ENCODE peak calls at places on chromosome 4, in six cellular contexts. Y, V, S, Q, I and O are unnamed samples.

GRCh38 chr4:188783606-188784157 is 644.4 kb downstream of the TRIML1 start:
- DNase-seq in V (no peak), I (no peak), S (peak; percentile 12), Q (no peak), Y (no peak), O (no peak)

GRCh38 chr4:113350576-113350975 is 301.1 kb downstream of the ANK2 start:
- DNase-seq in Q (no peak), V (no peak), I (no peak), Y (no peak), S (no peak), O (no peak)

GRCh38 chr4:35461931-35462659 is 782.2 kb downstream of the ARAP2 start:
- DNase-seq in Y (no peak), S (no peak), V (peak; percentile 38), I (no peak), Q (no peak), O (no peak)

GRCh38 chr4:147567276-147567675 is 49.9 kb upstream of the TMEM184C start:
- DNase-seq in S (no peak), Q (no peak), V (no peak), Y (no peak), I (no peak), O (no peak)

GRCh38 chr4:137967480-137968190 is 274.5 kb downstream of the SLC7A11 start:
- DNase-seq in Y (no peak), I (no peak), S (no peak), V (no peak), Q (no peak), O (no peak)

GRCh38 chr4:47741200-47741599 is 96.7 kb downstream of the CORIN start:
- DNase-seq in S (no peak), Q (no peak), I (no peak), V (no peak), Y (no peak), O (no peak)

GRCh38 chr4:17490575-17491059 is 21.3 kb downstream of the QDPR start:
- DNase-seq in I (no peak), V (no peak), Y (no peak), Q (no peak), S (peak; percentile 65), O (no peak)

GRCh38 chr4:78496021-78496643 is 55.4 kb upstream of the ANXA3 start:
- DNase-seq in I (no peak), V (no peak), S (no peak), Q (no peak), Y (no peak), O (no peak)

GRCh38 chr4:46196086-46196485 is 72.2 kb upstream of the GABRG1 start:
- DNase-seq in Y (no peak), Q (no peak), S (no peak), V (no peak), I (no peak), O (no peak)

GRCh38 chr4:5366421-5366820 is 315.1 kb downstream of the STK32B start:
- DNase-seq in Y (no peak), I (no peak), Q (no peak), S (no peak), V (no peak), O (no peak)

GRCh38 chr4:71237626-71238025 is 101.2 kb upstream of the SLC4A4 start:
- DNase-seq in V (no peak), I (no peak), Q (no peak), S (no peak), Y (no peak), O (no peak)

GRCh38 chr4:15376145-15376544 is 51.7 kb upstream of the C1QTNF7 start:
- DNase-seq in S (no peak), V (no peak), Q (no peak), Y (no peak), I (no peak), O (no peak)

GRCh38 chr4:189129044-189129443 is 811.6 kb upstream of the FRG1 start:
- DNase-seq in I (no peak), V (no peak), S (no peak), Q (no peak), Y (no peak), O (no peak)

GRCh38 chr4:52824270-52824602 is 37.9 kb upstream of the RASL11B start:
- DNase-seq in Y (no peak), V (no peak), Q (no peak), S (no peak), I (no peak), O (no peak)

GRCh38 chr4:20506827-20507226 is 193.4 kb upstream of the PACRGL start:
- DNase-seq in Y (no peak), Q (no peak), S (no peak), I (no peak), V (no peak), O (no peak)

GRCh38 chr4:148166132-148166531 is 276.1 kb downstream of the NR3C2 start:
- DNase-seq in S (no peak), Y (no peak), V (no peak), I (no peak), Q (no peak), O (no peak)

GRCh38 chr4:97953171-97953570 is 190.1 kb downstream of the STPG2 start:
- DNase-seq in I (no peak), Q (no peak), S (no peak), V (no peak), Y (no peak), O (no peak)

GRCh38 chr4:187995322-187996207 is at the start of gene ZFP42:
- DNase-seq in Y (no peak), V (no peak), S (peak; percentile 53), I (no peak), Q (no peak), O (no peak)

GRCh38 chr4:168511780-168512467 is 15.1 kb downstream of the PALLD start:
- DNase-seq in Q (no peak), S (no peak), V (no peak), Y (peak; percentile 36), I (peak; percentile 39), O (peak; percentile 70)

GRCh38 chr4:76611164-76611563 is 176.1 kb downstream of the SHROOM3 start:
- DNase-seq in Y (no peak), S (no peak), V (no peak), I (no peak), Q (no peak), O (no peak)

GRCh38 chr4:99979872-99980271 is 29.8 kb upstream of the H2AZ1 start:
- DNase-seq in Y (no peak), S (no peak), I (no peak), Q (no peak), V (no peak), O (no peak)

GRCh38 chr4:14221176-14221575 is 593.7 kb upstream of the BOD1L1 start:
- DNase-seq in Q (no peak), I (no peak), V (no peak), S (no peak), Y (no peak), O (no peak)

GRCh38 chr4:14223461-14223860 is 595.9 kb upstream of the BOD1L1 start:
- DNase-seq in I (no peak), Y (no peak), S (no peak), Q (no peak), V (no peak), O (no peak)

GRCh38 chr4:14225683-14226207 is 598.2 kb upstream of the BOD1L1 start:
- DNase-seq in S (peak; percentile 35), Y (no peak), I (no peak), V (no peak), Q (no peak), O (no peak)

GRCh38 chr4:14218641-14219040 is 591.1 kb upstream of the BOD1L1 start:
- DNase-seq in V (no peak), S (peak; percentile 26), I (no peak), Q (no peak), Y (no peak), O (no peak)

GRCh38 chr4:14222630-14223029 is 595.1 kb upstream of the BOD1L1 start:
- DNase-seq in Q (no peak), I (no peak), V (no peak), S (no peak), Y (no peak), O (no peak)
- H3K9me3 ChIP-seq in Q (no peaks in the 10 kb centered on the region), I (no peaks in the 10 kb centered on the region), V (no peaks in the 10 kb centered on the region), S (no peaks in the 10 kb centered on the region), Y (no peaks in the 10 kb centered on the region), O (no peaks in the 10 kb centered on the region)

GRCh38 chr4:14096406-14096965 is 469.0 kb upstream of the BOD1L1 start:
- DNase-seq in Y (no peak), I (no peak), S (no peak), Q (no peak), V (no peak), O (no peak)

GRCh38 chr4:14095881-14096280 is 468.4 kb upstream of the BOD1L1 start:
- DNase-seq in S (no peak), I (no peak), Y (no peak), V (no peak), Q (no peak), O (no peak)

DNA sequence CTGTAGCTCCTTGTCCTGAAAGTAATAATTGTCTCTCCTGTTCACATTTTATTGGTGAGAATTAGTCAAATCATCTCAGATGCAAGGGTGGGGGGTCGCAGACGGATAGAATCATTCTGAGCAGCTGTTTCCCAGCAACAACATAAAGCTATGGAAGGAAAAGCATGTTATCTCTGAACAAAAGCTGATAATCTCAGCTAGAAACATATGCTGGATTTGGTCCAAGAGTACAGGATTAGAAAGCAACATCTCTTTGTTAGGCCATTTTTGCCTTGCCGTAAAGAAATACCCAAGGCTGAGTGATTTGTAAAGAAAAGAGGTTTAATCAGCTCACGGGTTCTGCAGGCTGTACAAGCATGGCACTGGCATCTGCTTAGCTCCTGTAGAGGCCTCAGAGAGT is 472.8 kb upstream of the BOD1L1 start:
- DNase-seq in Q (no peak), V (peak; percentile 30), Y (no peak), S (no peak), I (no peak), O (no peak)
- H3K9me3 ChIP-seq in Q (no peaks in the 10 kb centered on the region), V (no peaks in the 10 kb centered on the region), Y (no peaks in the 10 kb centered on the region), S (no peaks in the 10 kb centered on the region), I (no peaks in the 10 kb centered on the region), O (no peaks in the 10 kb centered on the region)

GRCh38 chr4:80374180-80374579 is 38.6 kb downstream of the CFAP299 start:
- DNase-seq in V (no peak), S (no peak), I (no peak), Q (no peak), Y (no peak), O (no peak)

GRCh38 chr4:80365928-80366327 is 30.4 kb downstream of the CFAP299 start:
- DNase-seq in I (peak; percentile 43), S (peak; percentile 75), Y (peak; percentile 33), V (peak; percentile 62), Q (no peak), O (peak; percentile 63)

GRCh38 chr4:80370635-80371034 is 35.1 kb downstream of the CFAP299 start:
- DNase-seq in Y (no peak), Q (no peak), V (no peak), I (no peak), S (no peak), O (no peak)

GRCh38 chr4:80367737-80368136 is 32.2 kb downstream of the CFAP299 start:
- DNase-seq in S (no peak), V (no peak), I (no peak), Q (no peak), Y (no peak), O (no peak)

DNA sequence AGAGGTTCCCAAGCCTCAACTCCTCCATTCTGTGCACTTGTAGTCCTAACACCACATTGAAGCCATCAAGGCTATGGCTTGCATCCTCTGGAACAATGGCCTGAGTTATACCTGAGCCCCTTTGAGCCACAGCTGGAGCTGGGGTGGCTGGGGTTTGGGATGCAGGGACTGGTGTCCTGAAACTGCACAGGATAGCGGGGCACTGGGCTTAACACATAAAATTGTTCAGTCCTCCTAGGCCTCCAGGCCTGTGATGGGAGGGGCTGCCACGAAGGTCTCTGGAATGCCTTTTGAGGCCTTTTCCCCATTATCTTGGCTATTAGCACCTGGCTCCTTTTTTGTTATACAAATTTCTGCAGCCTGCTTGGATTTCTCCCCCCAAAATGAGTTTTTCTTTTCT is 35.5 kb downstream of the CFAP299 start:
- DNase-seq in V (no peak), I (no peak), Y (no peak), S (no peak), Q (no peak), O (no peak)
- H3K9me3 ChIP-seq in V (peaks cover 3% of the 10 kb centered on the region), I (no peaks in the 10 kb centered on the region), Y (peaks cover 6% of the 10 kb centered on the region), S (no peaks in the 10 kb centered on the region), Q (no peaks in the 10 kb centered on the region), O (no peaks in the 10 kb centered on the region)

GRCh38 chr4:83381173-83381572 is 46.5 kb upstream of the HPSE start:
- DNase-seq in V (no peak), S (no peak), Y (no peak), I (no peak), Q (no peak), O (no peak)
- H3K9me3 ChIP-seq in V (peaks cover 6% of the 10 kb centered on the region), S (no peaks in the 10 kb centered on the region), Y (peaks cover 15% of the 10 kb centered on the region), I (peaks cover 7% of the 10 kb centered on the region), Q (no peaks in the 10 kb centered on the region), O (peaks cover 7% of the 10 kb centered on the region)